ENCODE peak calls at places on chromosomes 4 and X, in five cellular contexts. F is mesenchymal stem cell, E is IMR-90, N is H1, V is neuronal stem cell. K is an unnamed sample.

GRCh38 chr4:88575222-88575621 is 17.1 kb upstream of the HERC3 start:
- DNase-seq in E (no peak), V (no peak), N (no peak), F (no peak), K (no peak)

GRCh38 chr4:72418458-72418857 is 150.6 kb downstream of the ADAMTS3 start:
- DNase-seq in N (no peak), V (no peak), F (peak; percentile 61), E (peak; percentile 60), K (no peak)

GRCh38 chr4:1469043-1469442 is 62.8 kb upstream of the NKX1-1 start:
- DNase-seq in N (no peak), E (no peak), F (no peak), V (no peak), K (no peak)

GRCh38 chr4:98522603-98523395 is 135.6 kb downstream of the TSPAN5 start:
- DNase-seq in V (peak; percentile 42), F (peak; percentile 92), N (no peak), E (peak; percentile 92), K (no peak)

GRCh38 chr4:76738081-76738931 is 159.6 kb downstream of the SOWAHB start:
- DNase-seq in E (peak; percentile 92), N (no peak), V (no peak), F (peak; percentile 91), K (no peak)

GRCh38 chrX:155068165-155068564 is 2.8 kb downstream of the CMC4 start:
- DNase-seq in E (peak; percentile 70), N (no peak), V (no peak), F (peak; percentile 72), K (no peak)

GRCh38 chrX:16970977-16971376 is 24.5 kb downstream of the REPS2 start:
- DNase-seq in N (no peak), F (peak; percentile 10), E (peak; percentile 30), V (no peak), K (no peak)

GRCh38 chrX:68822641-68823410 is 6.0 kb upstream of the EFNB1 start:
- DNase-seq in N (no peak), F (peak; percentile 52), V (no peak), E (peak; percentile 47), K (peak; percentile 66)

GRCh38 chrX:20029728-20030127 is 38.9 kb upstream of the BCLAF3 start:
- DNase-seq in F (no peak), V (no peak), E (no peak), N (no peak), K (no peak)

GRCh38 chr4:107058828-107059227 is 22.7 kb upstream of the DKK2 start:
- DNase-seq in V (no peak), E (no peak), N (no peak), F (no peak), K (no peak)

GRCh38 chr4:960736-961650 is 12.4 kb downstream of the DGKQ start:
- DNase-seq in F (no peak), E (no peak), V (no peak), N (no peak), K (no peak)

GRCh38 chrX:109709129-109709631 is 23.9 kb downstream of the ACSL4 start:
- DNase-seq in V (no peak), N (no peak), F (peak; percentile 54), E (peak; percentile 65), K (no peak)

GRCh38 chr4:102717448-102718092 is 43.2 kb downstream of the MANBA start:
- DNase-seq in F (peak; percentile 42), E (no peak), V (no peak), N (no peak), K (no peak)

GRCh38 chr4:1574601-1575417 is 109.3 kb downstream of the FAM53A start:
- DNase-seq in V (no peak), E (no peak), N (no peak), F (no peak), K (no peak)

GRCh38 chrX:69066966-69067525 is 98.2 kb downstream of the PJA1 start:
- DNase-seq in E (peak; percentile 54), F (peak; percentile 35), V (no peak), N (peak; percentile 8), K (no peak)

GRCh38 chr4:106986486-106986885 is 49.6 kb downstream of the DKK2 start:
- DNase-seq in N (no peak), V (no peak), E (no peak), F (peak; percentile 6), K (no peak)

GRCh38 chrX:57453901-57454300 is 137.9 kb upstream of the ZXDB start:
- DNase-seq in V (no peak), E (peak; percentile 4), N (no peak), F (no peak), K (peak; percentile 32)

GRCh38 chr4:40124690-40125089 is 68.0 kb downstream of the N4BP2 start:
- DNase-seq in F (no peak), V (no peak), N (no peak), E (no peak), K (no peak)

GRCh38 chrX:71017396-71017939 is 50.7 kb downstream of the SNX12 start:
- DNase-seq in N (no peak), F (no peak), E (peak; percentile 4), V (no peak), K (no peak)

GRCh38 chr4:104352211-104352610 is 142.5 kb downstream of the CXXC4 start:
- DNase-seq in E (no peak), F (no peak), N (no peak), V (no peak), K (peak; percentile 54)

GRCh38 chrX:104428231-104428630 is 137.8 kb upstream of the IL1RAPL2 start:
- DNase-seq in E (no peak), F (no peak), V (no peak), N (no peak), K (no peak)

GRCh38 chr4:22766068-22766467 is 73.3 kb downstream of the GBA3 start:
- DNase-seq in V (no peak), N (no peak), E (no peak), F (no peak), K (no peak)

GRCh38 chr4:36081185-36081584 is 163.1 kb downstream of the ARAP2 start:
- DNase-seq in N (no peak), E (no peak), F (no peak), V (no peak), K (no peak)

GRCh38 chrX:151386838-151387459 is 10.1 kb upstream of the VMA21 start:
- DNase-seq in V (no peak), E (peak; percentile 3), N (no peak), F (no peak), K (no peak)

GRCh38 chrX:13923845-13924244 is 105.8 kb downstream of the GEMIN8 start:
- DNase-seq in N (no peak), E (no peak), F (no peak), V (no peak), K (no peak)

GRCh38 chr4:174358823-174359222 is 75.1 kb downstream of the CEP44 start:
- DNase-seq in E (peak; percentile 67), V (no peak), F (peak; percentile 69), N (no peak), K (no peak)

GRCh38 chr4:71338846-71339593 is at the start of gene SLC4A4:
- DNase-seq in N (no peak), F (peak; percentile 86), E (peak; percentile 91), V (no peak), K (no peak)

GRCh38 chr4:70632028-70632427 is 3.5 kb downstream of the ENAM start:
- DNase-seq in E (peak; percentile 47), V (no peak), N (no peak), F (no peak), K (no peak)

GRCh38 chr4:41541697-41542096 is 3.7 kb downstream of the LIMCH1 start:
- DNase-seq in V (no peak), F (peak; percentile 48), E (no peak), N (no peak), K (no peak)

GRCh38 chrX:132375941-132376340 is 112.9 kb downstream of the MBNL3 start:
- DNase-seq in E (no peak), F (no peak), N (no peak), V (no peak), K (no peak)

GRCh38 chrX:134236690-134237362 is at the start of gene CCDC160:
- DNase-seq in F (peak; percentile 39), N (peak; percentile 83), V (peak; percentile 65), E (no peak), K (peak; percentile 78)

GRCh38 chr4:22733816-22734215 is 41.1 kb downstream of the GBA3 start:
- DNase-seq in V (no peak), E (no peak), F (no peak), N (no peak), K (no peak)

GRCh38 chr4:180513076-180513475 is 1730.1 kb upstream of the TENM3 start:
- DNase-seq in N (no peak), F (no peak), E (no peak), V (no peak), K (no peak)

GRCh38 chr4:18202510-18202909 is 181.0 kb upstream of the LCORL start:
- DNase-seq in N (no peak), F (no peak), E (no peak), V (no peak), K (no peak)
- H4K91ac ChIP-seq in N (no peak overlapping the region), F (no peak overlapping the region), E (no peak overlapping the region), V (no peak overlapping the region), K (no peak overlapping the region)

GRCh38 chr4:8859550-8860095 is 12.0 kb downstream of the HMX1 start:
- DNase-seq in V (no peak), F (no peak), E (no peak), N (peak; percentile 59), K (no peak)
- H4K91ac ChIP-seq in V (no peak overlapping the region), F (no peak overlapping the region), E (no peak overlapping the region), N (no peak overlapping the region), K (no peak overlapping the region)

GRCh38 chrX:48030237-48030636 is 23.4 kb downstream of the SPACA5 start:
- DNase-seq in V (no peak), E (no peak), F (no peak), N (no peak), K (no peak)
- H4K91ac ChIP-seq in V (no peak overlapping the region), E (no peak overlapping the region), F (no peak overlapping the region), N (no peak overlapping the region), K (no peak overlapping the region)

GRCh38 chr4:8123389-8123788 is 35.2 kb downstream of the ABLIM2 start:
- DNase-seq in N (no peak), F (no peak), E (no peak), V (peak; percentile 17), K (no peak)

GRCh38 chr4:8121236-8122015 is 37.2 kb downstream of the ABLIM2 start:
- DNase-seq in N (no peak), F (no peak), V (no peak), E (no peak), K (no peak)

GRCh38 chr4:8122746-8123145 is 35.9 kb downstream of the ABLIM2 start:
- DNase-seq in N (no peak), F (no peak), V (no peak), E (no peak), K (no peak)

GRCh38 chr4:8125526-8126056 is 33.0 kb downstream of the ABLIM2 start:
- DNase-seq in F (no peak), E (no peak), V (no peak), N (no peak), K (no peak)

GRCh38 chr4:8123865-8124264 is 34.7 kb downstream of the ABLIM2 start:
- DNase-seq in V (no peak), F (no peak), E (no peak), N (no peak), K (no peak)
- H4K91ac ChIP-seq in V (no peak overlapping the region), F (no peak overlapping the region), E (no peak overlapping the region), N (no peak overlapping the region), K (no peak overlapping the region)

GRCh38 chr4:87011340-87012034 is 76.7 kb downstream of the AFF1 start:
- DNase-seq in N (no peak), V (no peak), F (peak; percentile 96), E (peak; percentile 89), K (no peak)
- H4K91ac ChIP-seq in N (no peak overlapping the region), V (no peak overlapping the region), F (no peak overlapping the region), E (no peak overlapping the region), K (no peak overlapping the region)

K was measured in H9.